ENCODE peak calls at places on chromosomes 2 and 18, in six cellular contexts. One of them, this sample, is unnamed.

GRCh38 chr18:46220116-46220515 is 115.9 kb downstream of the HAUS1 start:
- DNase-seq in substantia nigra: no peak
- DNase-seq in GDM1: no peak
- DNase-seq in NAMALWA: no peak
- DNase-seq in IMR-90: peak; percentile 92
- DNase-seq in activated T-helper 1 cell treated with Interleukin-2 at 50 U/mL for 16 hours: no peak
- DNase-seq in this sample: no peak

GRCh38 chr18:73891572-73892421 is 255.8 kb downstream of the FBXO15 start:
- DNase-seq in substantia nigra: no peak
- DNase-seq in GDM1: no peak
- DNase-seq in NAMALWA: no peak
- DNase-seq in IMR-90: no peak
- DNase-seq in activated T-helper 1 cell treated with Interleukin-2 at 50 U/mL for 16 hours: no peak
- DNase-seq in this sample: no peak

GRCh38 chr2:178895872-178896271 is 88.6 kb upstream of the TTN start:
- DNase-seq in substantia nigra: no peak
- DNase-seq in GDM1: no peak
- DNase-seq in NAMALWA: no peak
- DNase-seq in IMR-90: no peak
- DNase-seq in activated T-helper 1 cell treated with Interleukin-2 at 50 U/mL for 16 hours: no peak
- DNase-seq in this sample: no peak

GRCh38 chr2:230940476-230940815 is 15.4 kb upstream of the GPR55 start:
- DNase-seq in substantia nigra: no peak
- DNase-seq in GDM1: no peak
- DNase-seq in NAMALWA: no peak
- DNase-seq in IMR-90: no peak
- DNase-seq in activated T-helper 1 cell treated with Interleukin-2 at 50 U/mL for 16 hours: no peak
- DNase-seq in this sample: no peak

GRCh38 chr18:70024088-70024487 is 76.4 kb upstream of the CD226 start:
- DNase-seq in substantia nigra: no peak
- DNase-seq in GDM1: no peak
- DNase-seq in NAMALWA: no peak
- DNase-seq in IMR-90: no peak
- DNase-seq in activated T-helper 1 cell treated with Interleukin-2 at 50 U/mL for 16 hours: no peak
- DNase-seq in this sample: no peak

GRCh38 chr2:95346236-95346737 is 49.1 kb downstream of the KCNIP3 start:
- DNase-seq in substantia nigra: no peak
- DNase-seq in GDM1: no peak
- DNase-seq in NAMALWA: no peak
- DNase-seq in IMR-90: peak; percentile 29
- DNase-seq in activated T-helper 1 cell treated with Interleukin-2 at 50 U/mL for 16 hours: no peak
- DNase-seq in this sample: peak; percentile 21

GRCh38 chr2:200761168-200761715 is 50.5 kb upstream of the BZW1 start:
- DNase-seq in substantia nigra: no peak
- DNase-seq in GDM1: no peak
- DNase-seq in NAMALWA: no peak
- DNase-seq in IMR-90: peak; percentile 58
- DNase-seq in activated T-helper 1 cell treated with Interleukin-2 at 50 U/mL for 16 hours: no peak
- DNase-seq in this sample: no peak

GRCh38 chr18:24975499-24975898 is 376.5 kb downstream of the ZNF521 start:
- DNase-seq in substantia nigra: no peak
- DNase-seq in GDM1: no peak
- DNase-seq in NAMALWA: no peak
- DNase-seq in IMR-90: no peak
- DNase-seq in activated T-helper 1 cell treated with Interleukin-2 at 50 U/mL for 16 hours: no peak
- DNase-seq in this sample: no peak

GRCh38 chr2:196123679-196124373 is 47.6 kb downstream of the STK17B start:
- DNase-seq in substantia nigra: no peak
- DNase-seq in GDM1: no peak
- DNase-seq in NAMALWA: no peak
- DNase-seq in IMR-90: peak; percentile 77
- DNase-seq in activated T-helper 1 cell treated with Interleukin-2 at 50 U/mL for 16 hours: no peak
- DNase-seq in this sample: no peak

GRCh38 chr2:128986026-128986720 is 667.5 kb upstream of the HS6ST1 start:
- DNase-seq in substantia nigra: no peak
- DNase-seq in GDM1: no peak
- DNase-seq in NAMALWA: no peak
- DNase-seq in IMR-90: no peak
- DNase-seq in activated T-helper 1 cell treated with Interleukin-2 at 50 U/mL for 16 hours: no peak
- DNase-seq in this sample: no peak

GRCh38 chr18:26524002-26524401 is 24.4 kb downstream of the KCTD1 start:
- DNase-seq in substantia nigra: no peak
- DNase-seq in GDM1: no peak
- DNase-seq in NAMALWA: no peak
- DNase-seq in IMR-90: no peak
- DNase-seq in activated T-helper 1 cell treated with Interleukin-2 at 50 U/mL for 16 hours: no peak
- DNase-seq in this sample: no peak

This sample was measured in globus pallidus.